ENCODE peak calls at places on chromosomes 6 and 20, in nine cellular contexts. One of them, this sample, is unnamed.

GRCh38 chr6:85917522-85917921 is 274.8 kb upstream of the SYNCRIP start:
- DNase-seq in osteocyte: no peak
- DNase-seq in amniotic stem cell: no peak
- DNase-seq in nephron progenitor cell: no peak
- DNase-seq in stimulated activated CD4-positive, alpha-beta T cell treated with anti-CD3 and anti-CD28 coated beads, TNF-alpha, amount 100 ng/mL, for 4 hours: no peak
- DNase-seq in SW 1271: no peak
- DNase-seq in stimulated activated naive CD8-positive, alpha-beta T cell treated with anti-CD3 and anti-CD28 coated beads, Interleukin-15, amount 100 ng/mL, for 72 hours: no peak
- DNase-seq in COR-L47: no peak
- DNase-seq in memory B cell: no peak
- DNase-seq in this sample: no peak

GRCh38 chr6:115870464-115870863 is 190.2 kb downstream of the FRK start:
- DNase-seq in osteocyte: no peak
- DNase-seq in amniotic stem cell: no peak
- DNase-seq in nephron progenitor cell: no peak
- DNase-seq in stimulated activated CD4-positive, alpha-beta T cell treated with anti-CD3 and anti-CD28 coated beads, TNF-alpha, amount 100 ng/mL, for 4 hours: no peak
- DNase-seq in SW 1271: no peak
- DNase-seq in stimulated activated naive CD8-positive, alpha-beta T cell treated with anti-CD3 and anti-CD28 coated beads, Interleukin-15, amount 100 ng/mL, for 72 hours: no peak
- DNase-seq in COR-L47: no peak
- DNase-seq in memory B cell: no peak
- DNase-seq in this sample: no peak

GRCh38 chr6:19988555-19988954 is 151.4 kb downstream of the ID4 start:
- DNase-seq in osteocyte: no peak
- DNase-seq in amniotic stem cell: no peak
- DNase-seq in nephron progenitor cell: peak
- DNase-seq in stimulated activated CD4-positive, alpha-beta T cell treated with anti-CD3 and anti-CD28 coated beads, TNF-alpha, amount 100 ng/mL, for 4 hours: no peak
- DNase-seq in SW 1271: no peak
- DNase-seq in stimulated activated naive CD8-positive, alpha-beta T cell treated with anti-CD3 and anti-CD28 coated beads, Interleukin-15, amount 100 ng/mL, for 72 hours: no peak
- DNase-seq in COR-L47: no peak
- DNase-seq in memory B cell: no peak
- DNase-seq in this sample: peak

GRCh38 chr6:136095961-136096360 is 154.2 kb downstream of the MTFR2 start:
- DNase-seq in osteocyte: no peak
- DNase-seq in amniotic stem cell: no peak
- DNase-seq in nephron progenitor cell: no peak
- DNase-seq in stimulated activated CD4-positive, alpha-beta T cell treated with anti-CD3 and anti-CD28 coated beads, TNF-alpha, amount 100 ng/mL, for 4 hours: no peak
- DNase-seq in SW 1271: no peak
- DNase-seq in stimulated activated naive CD8-positive, alpha-beta T cell treated with anti-CD3 and anti-CD28 coated beads, Interleukin-15, amount 100 ng/mL, for 72 hours: no peak
- DNase-seq in COR-L47: no peak
- DNase-seq in memory B cell: no peak
- DNase-seq in this sample: no peak

GRCh38 chr6:47342824-47343223 is 33.1 kb upstream of the TNFRSF21 start:
- DNase-seq in osteocyte: no peak
- DNase-seq in amniotic stem cell: no peak
- DNase-seq in nephron progenitor cell: no peak
- DNase-seq in stimulated activated CD4-positive, alpha-beta T cell treated with anti-CD3 and anti-CD28 coated beads, TNF-alpha, amount 100 ng/mL, for 4 hours: no peak
- DNase-seq in SW 1271: no peak
- DNase-seq in stimulated activated naive CD8-positive, alpha-beta T cell treated with anti-CD3 and anti-CD28 coated beads, Interleukin-15, amount 100 ng/mL, for 72 hours: no peak
- DNase-seq in COR-L47: no peak
- DNase-seq in memory B cell: no peak
- DNase-seq in this sample: no peak

GRCh38 chr20:37251836-37252477 is 9.7 kb downstream of the GHRH start:
- DNase-seq in osteocyte: no peak
- DNase-seq in amniotic stem cell: no peak
- DNase-seq in nephron progenitor cell: no peak
- DNase-seq in stimulated activated CD4-positive, alpha-beta T cell treated with anti-CD3 and anti-CD28 coated beads, TNF-alpha, amount 100 ng/mL, for 4 hours: no peak
- DNase-seq in SW 1271: no peak
- DNase-seq in stimulated activated naive CD8-positive, alpha-beta T cell treated with anti-CD3 and anti-CD28 coated beads, Interleukin-15, amount 100 ng/mL, for 72 hours: no peak
- DNase-seq in COR-L47: no peak
- DNase-seq in memory B cell: no peak
- DNase-seq in this sample: no peak

GRCh38 chr20:36173451-36173933 is 19.0 kb downstream of the EPB41L1 start:
- DNase-seq in osteocyte: no peak
- DNase-seq in amniotic stem cell: no peak
- DNase-seq in nephron progenitor cell: peak
- DNase-seq in stimulated activated CD4-positive, alpha-beta T cell treated with anti-CD3 and anti-CD28 coated beads, TNF-alpha, amount 100 ng/mL, for 4 hours: no peak
- DNase-seq in SW 1271: no peak
- DNase-seq in stimulated activated naive CD8-positive, alpha-beta T cell treated with anti-CD3 and anti-CD28 coated beads, Interleukin-15, amount 100 ng/mL, for 72 hours: no peak
- DNase-seq in COR-L47: no peak
- DNase-seq in memory B cell: no peak
- DNase-seq in this sample: no peak

GRCh38 chr6:139037490-139037889 is 8.9 kb downstream of the ABRACL start:
- DNase-seq in osteocyte: no peak
- DNase-seq in amniotic stem cell: no peak
- DNase-seq in nephron progenitor cell: no peak
- DNase-seq in stimulated activated CD4-positive, alpha-beta T cell treated with anti-CD3 and anti-CD28 coated beads, TNF-alpha, amount 100 ng/mL, for 4 hours: no peak
- DNase-seq in SW 1271: no peak
- DNase-seq in stimulated activated naive CD8-positive, alpha-beta T cell treated with anti-CD3 and anti-CD28 coated beads, Interleukin-15, amount 100 ng/mL, for 72 hours: no peak
- DNase-seq in COR-L47: no peak
- DNase-seq in memory B cell: no peak
- DNase-seq in this sample: no peak

GRCh38 chr20:33788351-33789049 is 22.6 kb upstream of the CHMP4B start:
- DNase-seq in osteocyte: no peak
- DNase-seq in amniotic stem cell: no peak
- DNase-seq in nephron progenitor cell: no peak
- DNase-seq in stimulated activated CD4-positive, alpha-beta T cell treated with anti-CD3 and anti-CD28 coated beads, TNF-alpha, amount 100 ng/mL, for 4 hours: no peak
- DNase-seq in SW 1271: no peak
- DNase-seq in stimulated activated naive CD8-positive, alpha-beta T cell treated with anti-CD3 and anti-CD28 coated beads, Interleukin-15, amount 100 ng/mL, for 72 hours: no peak
- DNase-seq in COR-L47: no peak
- DNase-seq in memory B cell: no peak
- DNase-seq in this sample: no peak

GRCh38 chr6:121695346-121695745 is 259.9 kb downstream of the GJA1 start:
- DNase-seq in osteocyte: no peak
- DNase-seq in amniotic stem cell: no peak
- DNase-seq in nephron progenitor cell: no peak
- DNase-seq in stimulated activated CD4-positive, alpha-beta T cell treated with anti-CD3 and anti-CD28 coated beads, TNF-alpha, amount 100 ng/mL, for 4 hours: no peak
- DNase-seq in SW 1271: no peak
- DNase-seq in stimulated activated naive CD8-positive, alpha-beta T cell treated with anti-CD3 and anti-CD28 coated beads, Interleukin-15, amount 100 ng/mL, for 72 hours: no peak
- DNase-seq in COR-L47: no peak
- DNase-seq in memory B cell: no peak
- DNase-seq in this sample: no peak

This sample was measured in esophagus muscularis mucosa.